ENCODE peak calls at places on chromosomes 2 and 18, in five cellular contexts. One of them, this sample, is unnamed.

GRCh38 chr2:105950521-105951389 is 206.0 kb downstream of the NCK2 start:
- DNase-seq in CD4-positive, alpha-beta T cell: no peak
- DNase-seq in upper lobe of right lung: no peak
- DNase-seq in astrocyte: no peak
- DNase-seq in thoracic aorta: no peak
- DNase-seq in this sample: no peak

GRCh38 chr2:9679218-9679617 is 48.4 kb upstream of the YWHAQ start:
- DNase-seq in astrocyte: no peak
- DNase-seq in CD4-positive, alpha-beta T cell: no peak
- DNase-seq in thoracic aorta: no peak
- DNase-seq in upper lobe of right lung: no peak
- DNase-seq in this sample: no peak

GRCh38 chr2:41600460-41600859 is 447.4 kb upstream of the PKDCC start:
- DNase-seq in upper lobe of right lung: no peak
- DNase-seq in astrocyte: no peak
- DNase-seq in thoracic aorta: no peak
- DNase-seq in CD4-positive, alpha-beta T cell: no peak
- DNase-seq in this sample: no peak

GRCh38 chr2:54503192-54503591 is 47.1 kb downstream of the SPTBN1 start:
- DNase-seq in astrocyte: no peak
- DNase-seq in thoracic aorta: no peak
- DNase-seq in upper lobe of right lung: no peak
- DNase-seq in CD4-positive, alpha-beta T cell: no peak
- DNase-seq in this sample: no peak

GRCh38 chr18:79884296-79884962 is 67.0 kb downstream of the SLC66A2 start:
- DNase-seq in upper lobe of right lung: no peak
- DNase-seq in CD4-positive, alpha-beta T cell: no peak
- DNase-seq in astrocyte: no peak
- DNase-seq in thoracic aorta: no peak
- DNase-seq in this sample: no peak

GRCh38 chr2:237539681-237540080 is 26.7 kb upstream of the PRLH start:
- DNase-seq in astrocyte: no peak
- DNase-seq in CD4-positive, alpha-beta T cell: no peak
- DNase-seq in thoracic aorta: no peak
- DNase-seq in upper lobe of right lung: no peak
- DNase-seq in this sample: no peak

GRCh38 chr2:25421289-25421688 is 79.6 kb upstream of the DNMT3A start:
- DNase-seq in thoracic aorta: no peak
- DNase-seq in CD4-positive, alpha-beta T cell: no peak
- DNase-seq in upper lobe of right lung: no peak
- DNase-seq in astrocyte: no peak
- DNase-seq in this sample: no peak

GRCh38 chr2:197096649-197097048 is 170.1 kb upstream of the PGAP1 start:
- DNase-seq in astrocyte: no peak
- DNase-seq in CD4-positive, alpha-beta T cell: no peak
- DNase-seq in upper lobe of right lung: no peak
- DNase-seq in thoracic aorta: no peak
- DNase-seq in this sample: no peak

GRCh38 chr2:46866770-46867246 is 48.8 kb downstream of the MCFD2 start:
- DNase-seq in CD4-positive, alpha-beta T cell: no peak
- DNase-seq in astrocyte: no peak
- DNase-seq in thoracic aorta: no peak
- DNase-seq in upper lobe of right lung: no peak
- DNase-seq in this sample: no peak

GRCh38 chr2:152534460-152535131 is 182.7 kb downstream of the PRPF40A start:
- DNase-seq in astrocyte: peak; percentile 27
- DNase-seq in upper lobe of right lung: no peak
- DNase-seq in thoracic aorta: no peak
- DNase-seq in CD4-positive, alpha-beta T cell: no peak
- DNase-seq in this sample: no peak

GRCh38 chr2:207161247-207161646 is 4.5 kb downstream of the KLF7 start:
- DNase-seq in thoracic aorta: no peak
- DNase-seq in astrocyte: no peak
- DNase-seq in CD4-positive, alpha-beta T cell: no peak
- DNase-seq in upper lobe of right lung: no peak
- DNase-seq in this sample: no peak

GRCh38 chr2:9996321-9996720 is 44.8 kb downstream of the GRHL1 start:
- DNase-seq in CD4-positive, alpha-beta T cell: no peak
- DNase-seq in thoracic aorta: no peak
- DNase-seq in astrocyte: no peak
- DNase-seq in upper lobe of right lung: no peak
- DNase-seq in this sample: no peak

GRCh38 chr2:127080226-127080940 is 26.6 kb downstream of the BIN1 start:
- DNase-seq in CD4-positive, alpha-beta T cell: peak; percentile 44
- DNase-seq in astrocyte: no peak
- DNase-seq in upper lobe of right lung: no peak
- DNase-seq in thoracic aorta: no peak
- DNase-seq in this sample: no peak

GRCh38 chr2:7759898-7760297 is 842.7 kb downstream of the RNF144A start:
- DNase-seq in astrocyte: no peak
- DNase-seq in thoracic aorta: no peak
- DNase-seq in CD4-positive, alpha-beta T cell: no peak
- DNase-seq in upper lobe of right lung: no peak
- DNase-seq in this sample: no peak

GRCh38 chr2:199465988-199466703 is 8.4 kb upstream of the SATB2 start:
- DNase-seq in CD4-positive, alpha-beta T cell: no peak
- DNase-seq in astrocyte: no peak
- DNase-seq in upper lobe of right lung: no peak
- DNase-seq in thoracic aorta: no peak
- DNase-seq in this sample: no peak

GRCh38 chr2:215657844-215658243 is 222.0 kb upstream of the FN1 start:
- DNase-seq in CD4-positive, alpha-beta T cell: no peak
- DNase-seq in astrocyte: peak; percentile 98
- DNase-seq in thoracic aorta: peak; percentile 28
- DNase-seq in upper lobe of right lung: no peak
- DNase-seq in this sample: peak; percentile 51

GRCh38 chr2:68643011-68643873 is at the start of gene PROKR1:
- DNase-seq in upper lobe of right lung: peak; percentile 77
- DNase-seq in astrocyte: peak; percentile 5
- DNase-seq in thoracic aorta: no peak
- DNase-seq in CD4-positive, alpha-beta T cell: no peak
- DNase-seq in this sample: no peak

GRCh38 chr18:23805898-23806297 is 116.6 kb downstream of the LAMA3 start:
- DNase-seq in upper lobe of right lung: no peak
- DNase-seq in thoracic aorta: no peak
- DNase-seq in astrocyte: peak; percentile 51
- DNase-seq in CD4-positive, alpha-beta T cell: no peak
- DNase-seq in this sample: no peak

GRCh38 chr2:149488719-149489440 is 98.7 kb downstream of the MMADHC start:
- DNase-seq in thoracic aorta: no peak
- DNase-seq in astrocyte: peak; percentile 12
- DNase-seq in CD4-positive, alpha-beta T cell: no peak
- DNase-seq in upper lobe of right lung: no peak
- DNase-seq in this sample: no peak

GRCh38 chr18:11522992-11523391 is 86.4 kb upstream of the SLC35G4 start:
- DNase-seq in CD4-positive, alpha-beta T cell: no peak
- DNase-seq in astrocyte: no peak
- DNase-seq in upper lobe of right lung: no peak
- DNase-seq in thoracic aorta: no peak
- DNase-seq in this sample: no peak

GRCh38 chr18:29012874-29013273 is 835.9 kb upstream of the CDH2 start:
- DNase-seq in thoracic aorta: no peak
- DNase-seq in upper lobe of right lung: no peak
- DNase-seq in CD4-positive, alpha-beta T cell: no peak
- DNase-seq in astrocyte: no peak
- DNase-seq in this sample: no peak

GRCh38 chr2:177455187-177455586 is 62.6 kb downstream of the AGPS start:
- DNase-seq in upper lobe of right lung: no peak
- DNase-seq in astrocyte: no peak
- DNase-seq in CD4-positive, alpha-beta T cell: no peak
- DNase-seq in thoracic aorta: no peak
- DNase-seq in this sample: no peak

GRCh38 chr2:121648206-121648605 is 1.1 kb downstream of the CLASP1 start:
- DNase-seq in CD4-positive, alpha-beta T cell: no peak
- DNase-seq in astrocyte: peak; percentile 38
- DNase-seq in thoracic aorta: no peak
- DNase-seq in upper lobe of right lung: no peak
- DNase-seq in this sample: no peak

GRCh38 chr2:139259422-139260051 is 479.3 kb upstream of the NXPH2 start:
- DNase-seq in thoracic aorta: no peak
- DNase-seq in upper lobe of right lung: no peak
- DNase-seq in CD4-positive, alpha-beta T cell: no peak
- DNase-seq in astrocyte: no peak
- DNase-seq in this sample: no peak

GRCh38 chr2:189658281-189658680 is 3.0 kb upstream of the ASNSD1 start:
- DNase-seq in astrocyte: no peak
- DNase-seq in CD4-positive, alpha-beta T cell: peak; percentile 11
- DNase-seq in upper lobe of right lung: no peak
- DNase-seq in thoracic aorta: no peak
- DNase-seq in this sample: no peak

GRCh38 chr2:189659734-189660133 is 1.5 kb upstream of the ASNSD1 start:
- DNase-seq in thoracic aorta: no peak
- DNase-seq in astrocyte: no peak
- DNase-seq in CD4-positive, alpha-beta T cell: no peak
- DNase-seq in upper lobe of right lung: no peak
- DNase-seq in this sample: no peak

GRCh38 chr2:189658808-189659207 is 2.5 kb upstream of the ASNSD1 start:
- DNase-seq in astrocyte: no peak
- DNase-seq in thoracic aorta: no peak
- DNase-seq in upper lobe of right lung: no peak
- DNase-seq in CD4-positive, alpha-beta T cell: no peak
- DNase-seq in this sample: no peak

GRCh38 chr2:189660803-189661147 is 484 bp upstream of the ASNSD1 start:
- DNase-seq in upper lobe of right lung: no peak
- DNase-seq in astrocyte: no peak
- DNase-seq in thoracic aorta: no peak
- DNase-seq in CD4-positive, alpha-beta T cell: no peak
- DNase-seq in this sample: no peak

DNA sequence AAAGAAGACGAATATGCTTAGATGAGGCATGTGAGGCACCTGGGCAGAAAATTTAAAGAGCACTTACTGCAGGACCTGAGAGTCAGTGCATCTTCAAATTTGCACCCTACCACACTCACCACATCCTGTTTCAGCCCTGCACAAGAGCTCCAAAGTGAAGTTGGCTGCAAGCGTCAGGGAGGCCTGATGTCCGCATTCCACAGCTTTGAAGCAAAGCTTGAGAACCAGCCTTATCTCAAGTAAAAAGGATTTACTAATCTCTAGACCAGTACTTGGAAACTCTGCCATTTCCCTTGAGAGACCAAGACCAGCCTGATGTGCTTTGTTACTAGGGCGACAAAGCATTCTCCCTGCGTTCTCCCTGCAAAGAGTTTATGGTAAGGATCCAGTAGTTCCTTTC is 3.4 kb upstream of the ASNSD1 start:
- DNase-seq in upper lobe of right lung: peak; percentile 61
- DNase-seq in CD4-positive, alpha-beta T cell: peak; percentile 29
- DNase-seq in astrocyte: peak; percentile 86
- DNase-seq in thoracic aorta: no peak
- DNase-seq in this sample: no peak
- H3K27ac ChIP-seq in upper lobe of right lung: peak overlapping the region; percentile 82
- H3K27ac ChIP-seq in CD4-positive, alpha-beta T cell: peak overlapping the region; percentile 67
- H3K27ac ChIP-seq in astrocyte: peak overlapping the region; percentile 21
- H3K27ac ChIP-seq in thoracic aorta: peak overlapping the region; percentile 2
- H3K27ac ChIP-seq in this sample: no peak overlapping the region

DNA sequence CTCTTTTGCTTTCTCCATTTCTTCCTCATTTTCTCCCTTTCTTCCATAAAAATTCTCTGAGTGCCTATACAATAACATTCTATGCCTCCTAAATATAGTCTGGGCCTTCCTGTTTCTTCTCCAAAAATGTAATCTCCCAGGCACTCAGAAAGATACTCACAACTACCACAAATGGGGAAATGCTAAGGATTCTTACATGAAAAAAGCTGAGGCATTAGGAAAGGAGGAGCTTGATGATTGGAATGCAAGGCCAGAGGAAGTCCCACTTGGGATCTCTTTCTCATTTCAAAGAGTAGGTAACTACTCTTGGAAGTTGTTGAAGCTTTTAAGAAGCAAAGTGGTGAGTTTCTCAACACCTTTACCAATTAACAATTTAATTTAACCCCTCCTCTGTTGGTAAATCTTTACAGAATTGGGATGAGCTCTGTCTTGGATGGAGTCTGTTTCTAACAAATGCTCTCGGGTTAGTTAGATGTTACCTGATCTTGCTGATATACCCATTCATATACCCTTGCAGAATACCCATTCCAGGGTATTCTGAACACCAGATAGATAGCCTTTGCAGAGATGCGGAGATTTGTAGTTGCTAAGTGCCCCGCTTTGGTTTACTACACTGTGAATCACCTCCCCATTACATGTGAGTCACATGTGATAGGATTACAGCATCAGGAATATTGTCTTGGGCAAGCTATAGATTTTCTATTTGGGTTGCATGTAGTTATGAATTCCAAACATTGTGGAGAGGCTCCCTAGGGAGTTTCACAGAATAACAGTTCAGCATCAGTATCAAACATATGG is 3.6 kb downstream of the VSNL1 start:
- DNase-seq in CD4-positive, alpha-beta T cell: no peak
- DNase-seq in astrocyte: peak; percentile 65
- DNase-seq in upper lobe of right lung: no peak
- DNase-seq in thoracic aorta: no peak
- DNase-seq in this sample: peak; percentile 45
- H3K27ac ChIP-seq in CD4-positive, alpha-beta T cell: no peak overlapping the region
- H3K27ac ChIP-seq in astrocyte: peak overlapping the region; percentile 13
- H3K27ac ChIP-seq in upper lobe of right lung: no peak overlapping the region
- H3K27ac ChIP-seq in thoracic aorta: no peak overlapping the region
- H3K27ac ChIP-seq in this sample: no peak overlapping the region

DNA sequence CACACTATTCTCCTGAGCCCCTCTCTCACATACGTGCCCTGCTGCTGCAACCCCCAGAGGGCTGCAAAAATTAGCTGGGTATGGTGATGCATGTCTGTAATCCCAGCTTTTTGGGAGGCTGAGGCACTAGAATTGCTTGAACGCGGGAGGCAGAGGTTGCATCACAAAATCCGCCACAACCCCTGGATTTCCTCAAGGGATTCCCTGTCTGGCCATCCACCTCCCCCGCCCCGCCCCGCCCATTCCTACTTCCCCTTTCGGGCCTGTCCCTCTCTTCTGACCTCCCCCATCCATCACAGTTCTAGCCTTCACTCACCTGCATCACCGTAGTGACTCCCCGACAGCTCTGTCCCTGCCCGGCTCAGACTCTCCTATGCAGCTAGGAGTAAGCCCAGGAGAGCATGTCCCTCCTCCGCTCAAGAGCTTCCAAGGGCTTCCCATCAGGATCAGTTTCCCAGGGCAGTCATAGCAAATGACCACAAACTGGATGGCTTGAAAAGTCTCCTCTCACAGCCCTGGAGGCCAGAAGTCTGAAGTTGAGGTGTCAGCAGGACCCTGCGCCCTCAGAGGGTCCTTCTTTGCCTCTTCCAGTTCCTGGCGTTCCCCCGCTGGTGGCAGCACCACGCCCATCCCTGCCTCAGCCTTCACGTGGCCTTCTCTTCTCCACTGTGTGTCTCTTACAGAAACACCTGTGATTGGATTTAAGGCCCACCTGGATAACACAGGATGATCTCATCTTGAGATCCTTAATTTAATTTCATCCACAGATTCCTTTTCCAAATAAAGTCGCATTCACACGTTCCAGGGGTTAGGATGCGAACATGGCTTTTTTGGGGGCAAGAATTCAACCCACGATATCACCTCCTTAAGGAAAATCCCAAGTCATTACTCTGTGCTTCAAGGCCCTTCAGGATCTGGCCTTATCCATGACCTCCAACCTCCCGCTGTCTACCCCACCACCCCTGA is 58.5 kb downstream of the HS1BP3 start:
- DNase-seq in astrocyte: no peak
- DNase-seq in thoracic aorta: no peak
- DNase-seq in CD4-positive, alpha-beta T cell: no peak
- DNase-seq in upper lobe of right lung: peak; percentile 71
- DNase-seq in this sample: no peak
- H3K27ac ChIP-seq in astrocyte: peak overlapping the region; percentile 85
- H3K27ac ChIP-seq in thoracic aorta: no peak overlapping the region
- H3K27ac ChIP-seq in CD4-positive, alpha-beta T cell: no peak overlapping the region
- H3K27ac ChIP-seq in upper lobe of right lung: peak overlapping the region; percentile 87
- H3K27ac ChIP-seq in this sample: peak overlapping the region; percentile 83

GRCh38 chr2:72685666-72686065 is 140.2 kb downstream of the EXOC6B start:
- DNase-seq in thoracic aorta: no peak
- DNase-seq in CD4-positive, alpha-beta T cell: no peak
- DNase-seq in astrocyte: no peak
- DNase-seq in upper lobe of right lung: no peak
- DNase-seq in this sample: no peak
- H3K27ac ChIP-seq in thoracic aorta: no peak overlapping the region
- H3K27ac ChIP-seq in CD4-positive, alpha-beta T cell: no peak overlapping the region
- H3K27ac ChIP-seq in astrocyte: no peak overlapping the region
- H3K27ac ChIP-seq in upper lobe of right lung: no peak overlapping the region
- H3K27ac ChIP-seq in this sample: no peak overlapping the region